ENCODE peak calls at places on chromosomes 6 and 20, in six cellular contexts. F, Q, K, G, R and J are unnamed samples.

GRCh38 chr6:52392944-52393343 is 27.2 kb upstream of the EFHC1 start:
- DNase-seq in R (no peak), K (no peak), Q (peak), F (no peak), G (no peak), J (peak)

GRCh38 chr20:2006452-2007381 is 12.9 kb upstream of the PDYN start:
- DNase-seq in R (no peak), G (peak), K (peak), Q (peak), F (no peak), J (no peak)

GRCh38 chr20:32052090-32052791 is at the start of gene HCK:
- DNase-seq in F (no peak), Q (no peak), G (peak), K (no peak), R (peak), J (no peak)

GRCh38 chr6:47478233-47479155 is 905 bp downstream of the CD2AP start:
- DNase-seq in K (no peak), G (no peak), Q (no peak), F (no peak), R (no peak), J (no peak)

GRCh38 chr6:105380634-105381033 is 22.2 kb downstream of the PREP start:
- DNase-seq in K (no peak), G (no peak), F (no peak), Q (no peak), R (peak), J (no peak)

GRCh38 chr6:159929819-159930218 is 39.0 kb downstream of the MAS1 start:
- DNase-seq in R (peak), K (no peak), F (no peak), G (no peak), Q (no peak), J (no peak)

GRCh38 chr20:50034567-50035170 is 51.9 kb downstream of the SNAI1 start:
- DNase-seq in R (no peak), F (no peak), Q (peak), K (no peak), G (no peak), J (no peak)

GRCh38 chr6:161091151-161091550 is 99.6 kb downstream of the MAP3K4 start:
- DNase-seq in K (no peak), Q (no peak), R (no peak), F (no peak), G (no peak), J (no peak)

GRCh38 chr20:32238483-32239425 is 31.1 kb downstream of the POFUT1 start:
- DNase-seq in F (no peak), K (no peak), R (no peak), G (no peak), Q (no peak), J (no peak)

GRCh38 chr6:166752097-166752496 is 125.0 kb upstream of the RPS6KA2 start:
- DNase-seq in G (peak), Q (no peak), R (no peak), F (no peak), K (no peak), J (no peak)

GRCh38 chr6:111210074-111210729 is 122.9 kb downstream of the SLC16A10 start:
- DNase-seq in F (no peak), G (peak), Q (peak), K (peak), R (no peak), J (peak)

GRCh38 chr6:25401711-25402110 is 122.5 kb downstream of the CARMIL1 start:
- DNase-seq in F (no peak), K (no peak), G (no peak), Q (no peak), R (no peak), J (no peak)

GRCh38 chr6:158707826-158708225 is 58.0 kb downstream of the SYTL3 start:
- DNase-seq in R (no peak), F (no peak), K (no peak), G (no peak), Q (no peak), J (no peak)

GRCh38 chr20:50504231-50504823 is 5.9 kb upstream of the PTPN1 start:
- DNase-seq in F (no peak), Q (no peak), R (no peak), K (no peak), G (no peak), J (no peak)

GRCh38 chr6:124433369-124434064 is 528.7 kb upstream of the RNF217 start:
- DNase-seq in G (no peak), Q (no peak), R (no peak), K (no peak), F (no peak), J (no peak)

GRCh38 chr6:138309695-138310094 is 68.0 kb upstream of the SMIM28 start:
- DNase-seq in F (no peak), R (no peak), K (no peak), G (no peak), Q (no peak), J (no peak)

GRCh38 chr6:39362487-39362865 is 40.0 kb upstream of the KCNK16 start:
- DNase-seq in K (peak), G (no peak), R (no peak), F (no peak), Q (no peak), J (no peak)

GRCh38 chr6:118558811-118559217 is 10.7 kb downstream of the PLN start:
- DNase-seq in F (no peak), R (no peak), K (no peak), Q (no peak), G (no peak), J (no peak)

GRCh38 chr6:106547961-106548453 is 81.3 kb downstream of the RTN4IP1 start:
- DNase-seq in R (no peak), Q (no peak), K (no peak), F (no peak), G (no peak), J (peak)

GRCh38 chr6:135496805-135497411 is 632 bp downstream of the AHI1 start:
- DNase-seq in G (no peak), Q (no peak), K (no peak), F (no peak), R (no peak), J (no peak)